ENCODE peak calls at places on chromosomes 4 and X, in seven cellular contexts. U is aorta, T is spleen, G is mucosa of descending colon, S is mammary epithelial cell, H is lung, N is left ventricle myocardium inferior. Y is an unnamed sample.

GRCh38 chr4:761086-761485 is 55.5 kb downstream of the PCGF3 start:
- DNase-seq in U (no peak), T (no peak), G (no peak), S (no peak), H (no peak), N (no peak), Y (peak; percentile 30)

GRCh38 chr4:168784786-168785461 is 225.1 kb downstream of the CBR4 start:
- DNase-seq in U (no peak), T (no peak), G (no peak), S (peak; percentile 95), H (no peak), N (no peak), Y (no peak)

GRCh38 chr4:104815593-104816156 is 321.0 kb upstream of the CXXC4 start:
- DNase-seq in U (no peak), T (no peak), G (no peak), S (peak; percentile 11), H (no peak), N (no peak), Y (no peak)

GRCh38 chrX:113275769-113276168 is 435.1 kb upstream of the AMOT start:
- DNase-seq in U (no peak), T (no peak), G (no peak), S (no peak), H (no peak), N (no peak), Y (no peak)

GRCh38 chr4:15201782-15202181 is 199.5 kb downstream of the CPEB2 start:
- DNase-seq in U (no peak), T (no peak), G (no peak), S (no peak), H (no peak), N (no peak), Y (no peak)

GRCh38 chr4:30537462-30537861 is 182.7 kb upstream of the PCDH7 start:
- DNase-seq in U (no peak), T (no peak), G (no peak), S (peak; percentile 57), H (no peak), N (no peak), Y (no peak)

GRCh38 chr4:71827811-71828210 is 43.9 kb upstream of the GC start:
- DNase-seq in U (no peak), T (no peak), G (no peak), S (no peak), H (no peak), N (no peak), Y (no peak)

GRCh38 chr4:56388311-56388710 is 1.0 kb upstream of the AASDH start:
- DNase-seq in U (no peak), T (no peak), G (no peak), S (no peak), H (no peak), N (no peak), Y (no peak)

GRCh38 chr4:3708103-3708510 is 58.1 kb upstream of the ADRA2C start:
- DNase-seq in U (peak; percentile 89), T (peak; percentile 73), G (peak; percentile 16), S (no peak), H (no peak), N (no peak), Y (peak; percentile 60)

GRCh38 chr4:137572163-137572562 is 39.9 kb upstream of the PCDH18 start:
- DNase-seq in U (no peak), T (no peak), G (no peak), S (no peak), H (no peak), N (no peak), Y (no peak)

GRCh38 chr4:72631296-72631695 is 62.3 kb upstream of the ADAMTS3 start:
- DNase-seq in U (no peak), T (no peak), G (no peak), S (peak; percentile 93), H (no peak), N (peak; percentile 19), Y (peak; percentile 17)

GRCh38 chrX:69065451-69065850 is 99.8 kb downstream of the PJA1 start:
- DNase-seq in U (no peak), T (peak; percentile 42), G (no peak), S (peak; percentile 46), H (no peak), N (no peak), Y (no peak)

GRCh38 chrX:153065389-153065788 is 6.9 kb upstream of the PNMA6A start:
- DNase-seq in U (no peak), T (no peak), G (no peak), S (no peak), H (no peak), N (no peak), Y (peak; percentile 41)

GRCh38 chrX:80648023-80648422 is 161.7 kb downstream of the BRWD3 start:
- DNase-seq in U (no peak), T (no peak), G (no peak), S (no peak), H (no peak), N (no peak), Y (no peak)

GRCh38 chr4:75848891-75849290 is 53.4 kb downstream of the PPEF2 start:
- DNase-seq in U (no peak), T (no peak), G (no peak), S (peak; percentile 15), H (no peak), N (no peak), Y (no peak)

GRCh38 chr4:117777721-117778120 is 256.6 kb upstream of the NDST3 start:
- DNase-seq in U (no peak), T (no peak), G (no peak), S (no peak), H (no peak), N (no peak), Y (no peak)

GRCh38 chr4:162644346-162644745 is 480.5 kb upstream of the FSTL5 start:
- DNase-seq in U (no peak), T (no peak), G (no peak), S (no peak), H (no peak), N (no peak), Y (no peak)

GRCh38 chrX:122504026-122504425 is 680.1 kb upstream of the GRIA3 start:
- DNase-seq in U (no peak), T (no peak), G (no peak), S (peak; percentile 52), H (no peak), N (no peak), Y (no peak)

GRCh38 chr4:119498520-119498919 is 130.1 kb downstream of the PDE5A start:
- DNase-seq in U (peak; percentile 49), T (peak; percentile 57), G (no peak), S (no peak), H (no peak), N (peak; percentile 25), Y (peak; percentile 73)

GRCh38 chr4:52979020-52979419 is 116.9 kb downstream of the RASL11B start:
- DNase-seq in U (no peak), T (no peak), G (no peak), S (no peak), H (no peak), N (no peak), Y (no peak)

GRCh38 chrX:7164174-7164573 is 16.2 kb upstream of the PUDP start:
- DNase-seq in U (no peak), T (no peak), G (no peak), S (no peak), H (no peak), N (no peak), Y (no peak)

GRCh38 chr4:173700650-173701049 is 170.6 kb upstream of the HAND2 start:
- DNase-seq in U (no peak), T (no peak), G (no peak), S (no peak), H (no peak), N (no peak), Y (no peak)

GRCh38 chrX:68719181-68719903 is 71.9 kb downstream of the STARD8 start:
- DNase-seq in U (no peak), T (peak; percentile 72), G (no peak), S (no peak), H (no peak), N (no peak), Y (no peak)

GRCh38 chr4:24105183-24106039 is 215.6 kb upstream of the PPARGC1A start:
- DNase-seq in U (no peak), T (no peak), G (no peak), S (peak; percentile 2), H (no peak), N (no peak), Y (no peak)

GRCh38 chr4:107453987-107454386 is 266.0 kb downstream of the PAPSS1 start:
- DNase-seq in U (no peak), T (no peak), G (no peak), S (no peak), H (no peak), N (no peak), Y (no peak)

GRCh38 chr4:122234686-122235085 is 82.6 kb downstream of the BLTP1 start:
- DNase-seq in U (no peak), T (no peak), G (no peak), S (no peak), H (no peak), N (no peak), Y (no peak)
- H3K4me1 ChIP-seq in U (no peaks in the 10 kb centered on the region), T (no peaks in the 10 kb centered on the region), G (no peaks in the 10 kb centered on the region), S (no peaks in the 10 kb centered on the region), H (no peaks in the 10 kb centered on the region), N (peaks cover 16% of the 10 kb centered on the region), Y (no peaks in the 10 kb centered on the region)

GRCh38 chrX:151384807-151385206 is 12.2 kb upstream of the VMA21 start:
- DNase-seq in U (no peak), T (no peak), G (no peak), S (no peak), H (no peak), N (no peak), Y (no peak)
- H3K4me3 ChIP-seq in U (no peak overlapping the region), T (no peak overlapping the region), G (no peak overlapping the region), S (no peak overlapping the region), H (no peak overlapping the region), N (no peak overlapping the region), Y (no peak overlapping the region)

DNA sequence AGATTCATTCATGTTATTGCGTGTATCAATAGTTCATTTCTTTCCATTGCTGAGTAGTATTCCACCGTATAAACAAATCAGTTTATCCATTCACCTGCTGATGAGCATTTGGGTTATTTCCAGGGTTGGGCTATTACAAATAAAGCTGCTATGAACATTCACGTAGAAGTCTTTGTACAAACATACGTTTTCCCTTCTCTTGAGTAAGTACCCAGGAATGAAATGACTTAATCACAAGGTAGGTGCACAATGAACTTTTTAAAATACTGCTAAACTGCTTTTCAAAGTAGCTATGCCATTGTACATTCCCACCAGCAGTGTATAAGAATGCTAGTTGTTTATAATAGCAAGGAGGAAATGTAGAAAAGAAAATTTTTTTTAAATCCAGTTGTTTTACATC is 35.9 kb downstream of the SYTL4 start:
- DNase-seq in U (no peak), T (no peak), G (no peak), S (peak; percentile 66), H (no peak), N (no peak), Y (no peak)
- H3K4me1 ChIP-seq in U (no peaks in the 10 kb centered on the region), T (no peaks in the 10 kb centered on the region), G (no peaks in the 10 kb centered on the region), S (no peaks in the 10 kb centered on the region), H (no peaks in the 10 kb centered on the region), N (no peaks in the 10 kb centered on the region), Y (no peaks in the 10 kb centered on the region)

GRCh38 chr4:10460313-10461047 is 3.3 kb upstream of the ZNF518B start:
- DNase-seq in U (no peak), T (no peak), G (no peak), S (peak; percentile 14), H (no peak), N (no peak), Y (no peak)

GRCh38 chr4:10461850-10462400 is 4.7 kb upstream of the ZNF518B start:
- DNase-seq in U (no peak), T (no peak), G (no peak), S (no peak), H (no peak), N (no peak), Y (no peak)

GRCh38 chr4:10462876-10463275 is 5.7 kb upstream of the ZNF518B start:
- DNase-seq in U (no peak), T (no peak), G (no peak), S (no peak), H (no peak), N (no peak), Y (no peak)

GRCh38 chr4:10459305-10459704 is 2.1 kb upstream of the ZNF518B start:
- DNase-seq in U (no peak), T (no peak), G (no peak), S (no peak), H (no peak), N (no peak), Y (no peak)

GRCh38 chr4:10461091-10461849 is 4.0 kb upstream of the ZNF518B start:
- DNase-seq in U (peak; percentile 67), T (peak; percentile 94), G (peak; percentile 79), S (peak; percentile 60), H (peak; percentile 38), N (peak; percentile 54), Y (peak; percentile 81)
- H3K4me3 ChIP-seq in U (no peak overlapping the region), T (peak overlapping the region; percentile 24), G (no peak overlapping the region), S (no peak overlapping the region), H (no peak overlapping the region), N (peak overlapping the region; percentile 54), Y (peak overlapping the region; percentile 13)